ENCODE peak calls at places on chromosomes 16 and 17, in four cellular contexts. I is nucleus accumbens; O is stimulated activated naive CD8-positive, alpha-beta T cell treated with anti-CD3 and anti-CD28 coated beads, Interleukin-15, amount 100 ng/mL, for 72 hours; F is SJSA1. S is an unnamed sample.

GRCh38 chr17:67441052-67441738 is 64.1 kb downstream of the PITPNC1 start:
- DNase-seq in F (peak; percentile 81), O (peak; percentile 83), I (no peak), S (peak; percentile 38)

GRCh38 chr16:10497132-10498088 is 83.0 kb downstream of the EMP2 start:
- DNase-seq in O (peak; percentile 41), I (no peak), F (no peak), S (no peak)

GRCh38 chr17:14950216-14950615 is 314.9 kb downstream of the PMP22 start:
- DNase-seq in F (no peak), O (no peak), I (no peak), S (no peak)

GRCh38 chr16:87469186-87469585 is 23.6 kb downstream of the ZCCHC14 start:
- DNase-seq in O (no peak), I (no peak), F (no peak), S (no peak)

GRCh38 chr16:89404561-89404960 is 85.8 kb downstream of the ANKRD11 start:
- DNase-seq in O (no peak), I (no peak), F (no peak), S (no peak)

GRCh38 chr16:67199011-67199807 is at the start of gene ELMO3:
- DNase-seq in F (no peak), O (no peak), I (no peak), S (no peak)

GRCh38 chr16:50696575-50697420 is 3.4 kb downstream of the NOD2 start:
- DNase-seq in O (peak; percentile 25), F (peak; percentile 12), I (no peak), S (peak; percentile 67)

GRCh38 chr16:71461686-71462648 is at the start of gene ZNF23:
- DNase-seq in F (peak; percentile 85), I (peak; percentile 82), O (peak; percentile 81), S (peak; percentile 90)

GRCh38 chr16:83830769-83831450 is 23.1 kb downstream of the HSBP1 start:
- DNase-seq in O (no peak), F (no peak), I (no peak), S (no peak)

GRCh38 chr16:9148376-9149015 is 57.1 kb downstream of the HAPSTR1 start:
- DNase-seq in I (no peak), O (no peak), F (no peak), S (no peak)

GRCh38 chr17:68771867-68772515 is 170.8 kb upstream of the FAM20A start:
- DNase-seq in O (no peak), I (no peak), F (peak; percentile 72), S (peak; percentile 42)

GRCh38 chr17:61410555-61411089 is 11.0 kb downstream of the TBX2 start:
- DNase-seq in I (peak; percentile 51), O (peak; percentile 85), F (no peak), S (peak; percentile 65)

GRCh38 chr16:85303354-85303883 is 191.1 kb upstream of the CIBAR2 start:
- DNase-seq in F (peak; percentile 67), I (peak; percentile 57), O (peak; percentile 87), S (peak; percentile 74)

GRCh38 chr17:81022371-81022729 is 12.6 kb upstream of the BAIAP2 start:
- DNase-seq in F (no peak), O (no peak), I (no peak), S (no peak)

GRCh38 chr17:704111-704864 is 10.4 kb downstream of the VPS53 start:
- DNase-seq in O (no peak), I (no peak), F (no peak), S (no peak)

GRCh38 chr17:29584452-29585079 is 4.9 kb downstream of the GIT1 start:
- DNase-seq in I (peak; percentile 71), O (no peak), F (no peak), S (no peak)

GRCh38 chr17:2056221-2057129 is 1.6 kb downstream of the HIC1 start:
- DNase-seq in F (peak; percentile 30), I (no peak), O (peak; percentile 73), S (peak; percentile 79)

GRCh38 chr16:100989-101388 is 23.0 kb downstream of the MPG start:
- DNase-seq in I (no peak), F (no peak), O (no peak), S (no peak)

GRCh38 chr16:88803264-88803987 is at the start of gene CDT1:
- DNase-seq in I (peak; percentile 78), F (peak; percentile 90), O (peak; percentile 87), S (peak; percentile 91)

GRCh38 chr16:86668136-86668535 is 89.8 kb downstream of the FOXL1 start:
- DNase-seq in F (no peak), O (no peak), I (no peak), S (no peak)

GRCh38 chr17:50211249-50212120 is 10.1 kb upstream of the COL1A1 start:
- DNase-seq in I (no peak), O (no peak), F (peak; percentile 47), S (no peak)

GRCh38 chr16:88591577-88592021 is 21.4 kb downstream of the ZC3H18 start:
- DNase-seq in I (no peak), F (no peak), O (peak; percentile 37), S (peak; percentile 28)

GRCh38 chr16:79217375-79218011 is 383.0 kb downstream of the MAF start:
- DNase-seq in F (no peak), O (peak; percentile 23), I (no peak), S (no peak)

GRCh38 chr17:54220829-54221228 is 398.1 kb downstream of the KIF2B start:
- DNase-seq in F (no peak), I (no peak), O (no peak), S (no peak)

GRCh38 chr17:67050066-67050465 is 5.7 kb downstream of the CACNG1 start:
- DNase-seq in F (no peak), I (no peak), O (no peak), S (no peak)

GRCh38 chr17:2232244-2232638 is 71.3 kb downstream of the SMG6 start:
- DNase-seq in I (no peak), F (peak; percentile 13), O (no peak), S (no peak)

GRCh38 chr16:1538804-1539520 is 5.5 kb downstream of the TMEM204 start:
- DNase-seq in F (no peak), I (no peak), O (peak; percentile 54), S (no peak)

GRCh38 chr17:50564916-50565315 is 4.4 kb downstream of the CACNA1G start:
- DNase-seq in O (no peak), F (no peak), I (peak; percentile 19), S (no peak)

GRCh38 chr16:31072540-31073072 is 1.4 kb downstream of the ZNF668 start:
- DNase-seq in I (no peak), F (no peak), O (no peak), S (peak; percentile 47)

GRCh38 chr17:76868176-76868668 is at the start of gene MGAT5B:
- DNase-seq in I (peak; percentile 70), F (peak; percentile 82), O (peak; percentile 77), S (peak; percentile 79)

GRCh38 chr17:77186141-77186604 is 45.4 kb downstream of the SEC14L1 start:
- DNase-seq in I (no peak), F (no peak), O (peak; percentile 83), S (peak; percentile 70)

GRCh38 chr17:82648761-82649474 is 674 bp upstream of the WDR45B start:
- DNase-seq in O (peak; percentile 48), F (peak; percentile 51), I (peak; percentile 79), S (peak; percentile 43)

GRCh38 chr16:75679366-75679765 is 2.6 kb upstream of the CPHXL2 start:
- DNase-seq in I (no peak), F (no peak), O (no peak), S (no peak)

GRCh38 chr17:7413346-7413985 is 5.8 kb downstream of the NLGN2 start:
- DNase-seq in F (no peak), I (no peak), O (no peak), S (no peak)

GRCh38 chr17:40348136-40348504 is 16.4 kb downstream of the GJD3 start:
- DNase-seq in F (no peak), O (no peak), I (no peak), S (no peak)

GRCh38 chr16:17161034-17161433 is 309.7 kb downstream of the XYLT1 start:
- DNase-seq in F (no peak), I (peak; percentile 3), O (no peak), S (no peak)

GRCh38 chr17:82412535-82413520 is 5.3 kb upstream of the HEXD start:
- DNase-seq in I (no peak), O (no peak), F (peak; percentile 46), S (no peak)

GRCh38 chr16:86868746-86869145 is 290.4 kb downstream of the FOXL1 start:
- DNase-seq in F (peak; percentile 64), I (no peak), O (no peak), S (no peak)

S was measured in GM06990.